ENCODE peak calls at places on chromosomes 2 and 18, in nine cellular contexts. R is ascending aorta, P is BJ, B is PC-9, Q is A549, J is AG04449, N is ovary, K is dorsolateral prefrontal cortex, W is lower lobe of right lung. D is an unnamed sample.

GRCh38 chr2:207122914-207123744 is 42.6 kb downstream of the KLF7 start:
- DNase-seq in J (no peak), B (peak), R (no peak), Q (no peak), W (no peak), K (no peak), P (no peak), N (no peak), D (no peak)

GRCh38 chr2:81976998-81977397 is 1672.4 kb upstream of the LRRTM1 start:
- DNase-seq in K (no peak), P (no peak), R (no peak), Q (no peak), B (no peak), J (no peak), N (no peak), W (no peak), D (no peak)

GRCh38 chr2:225468131-225468530 is 68.6 kb downstream of the NYAP2 start:
- DNase-seq in N (no peak), K (no peak), B (no peak), Q (no peak), J (no peak), R (no peak), P (no peak), W (no peak), D (no peak)

GRCh38 chr18:79798346-79798998 is 734 bp downstream of the KCNG2 start:
- DNase-seq in N (no peak), P (no peak), B (no peak), K (no peak), W (no peak), Q (no peak), J (no peak), R (no peak), D (no peak)

GRCh38 chr18:50665519-50665918 is 105.6 kb downstream of the MAPK4 start:
- DNase-seq in W (no peak), K (no peak), B (no peak), P (no peak), R (no peak), Q (no peak), N (no peak), J (no peak), D (peak)

GRCh38 chr18:37852464-37852863 is 286.9 kb upstream of the CELF4 start:
- DNase-seq in P (no peak), K (no peak), B (no peak), W (no peak), Q (no peak), R (no peak), N (no peak), J (no peak), D (no peak)

GRCh38 chr2:37812941-37813730 is 112.0 kb upstream of the RMDN2 start:
- DNase-seq in J (no peak), Q (no peak), R (no peak), P (no peak), K (no peak), N (no peak), B (no peak), W (no peak), D (peak)

GRCh38 chr2:234304945-234305344 is 191.9 kb downstream of the ARL4C start:
- DNase-seq in K (no peak), R (no peak), J (no peak), N (no peak), Q (peak), W (no peak), B (peak), P (no peak), D (peak)

GRCh38 chr2:26675651-26676255 is 16.8 kb upstream of the KCNK3 start:
- DNase-seq in W (no peak), B (no peak), R (no peak), P (no peak), Q (no peak), K (peak), N (no peak), J (no peak), D (no peak)

GRCh38 chr2:64649013-64649484 is 4.7 kb downstream of the SERTAD2 start:
- DNase-seq in K (no peak), Q (no peak), B (no peak), J (no peak), W (no peak), R (no peak), N (no peak), P (no peak), D (no peak)
- H3K4me3 ChIP-seq in K (no peak), Q (no peak), B (peak), J (no peak), W (no peak), R (no peak), N (no peak), P (no peak), D (no peak)

GRCh38 chr18:43080671-43081070 is 34.8 kb downstream of the RIT2 start:
- DNase-seq in B (no peak), N (no peak), J (no peak), W (no peak), Q (no peak), P (no peak), K (no peak), R (no peak), D (no peak)
- H3K4me3 ChIP-seq in B (no peak), N (no peak), J (no peak), W (no peak), Q (no peak), P (no peak), K (no peak), R (no peak), D (no peak)

GRCh38 chr2:122929347-122929746 is 1095.7 kb upstream of the CNTNAP5 start:
- DNase-seq in W (no peak), P (no peak), Q (no peak), R (no peak), N (no peak), B (no peak), J (no peak), K (no peak), D (no peak)

GRCh38 chr2:122927710-122928249 is 1097.3 kb upstream of the CNTNAP5 start:
- DNase-seq in W (no peak), P (no peak), Q (no peak), K (no peak), N (no peak), R (no peak), J (no peak), B (no peak), D (no peak)

GRCh38 chr2:122927217-122927616 is 1097.9 kb upstream of the CNTNAP5 start:
- DNase-seq in K (no peak), P (no peak), J (no peak), N (no peak), B (no peak), W (no peak), Q (no peak), R (no peak), D (no peak)
- H3K4me3 ChIP-seq in K (no peak), P (no peak), J (no peak), N (no peak), B (no peak), W (no peak), Q (no peak), R (no peak), D (no peak)

GRCh38 chr18:814300-815084 is 2.5 kb upstream of the YES1 start:
- DNase-seq in N (no peak), R (no peak), Q (no peak), K (no peak), B (no peak), P (no peak), J (no peak), W (no peak), D (no peak)

GRCh38 chr18:815353-815752 is 3.3 kb upstream of the YES1 start:
- DNase-seq in R (no peak), B (no peak), N (no peak), Q (no peak), P (no peak), K (no peak), W (no peak), J (no peak), D (no peak)

GRCh38 chr18:812123-812672 is at the start of gene YES1:
- DNase-seq in R (peak), J (no peak), K (no peak), N (peak), Q (peak), B (peak), W (peak), P (no peak), D (peak)

GRCh38 chr18:812673-813404 is 797 bp upstream of the YES1 start:
- DNase-seq in W (peak), N (peak), Q (peak), R (peak), P (peak), K (no peak), B (peak), J (no peak), D (peak)

GRCh38 chr18:813405-814071 is 1.5 kb upstream of the YES1 start:
- DNase-seq in N (no peak), P (no peak), B (no peak), W (no peak), K (no peak), R (no peak), J (no peak), Q (no peak), D (no peak)
- H3K4me3 ChIP-seq in N (no peak), P (no peak), B (peak), W (peak), K (no peak), R (peak), J (no peak), Q (peak), D (peak)

GRCh38 chr18:48727685-48728084 is 188.9 kb downstream of the CTIF start:
- DNase-seq in N (no peak), Q (no peak), J (no peak), P (peak), R (no peak), B (no peak), W (no peak), K (no peak), D (no peak)
- H3K4me3 ChIP-seq in N (no peak), Q (no peak), J (no peak), P (no peak), R (no peak), B (no peak), W (no peak), K (no peak), D (no peak)

GRCh38 chr2:176639016-176639343 is 369.7 kb downstream of the MTX2 start:
- DNase-seq in N (no peak), Q (no peak), K (no peak), B (no peak), J (no peak), W (no peak), P (no peak), R (no peak), D (no peak)

GRCh38 chr2:176636376-176636775 is 367.1 kb downstream of the MTX2 start:
- DNase-seq in P (no peak), R (no peak), W (no peak), K (no peak), N (no peak), B (no peak), Q (no peak), J (no peak), D (no peak)

GRCh38 chr2:176637497-176638166 is 368.4 kb downstream of the MTX2 start:
- DNase-seq in B (no peak), N (peak), J (no peak), K (no peak), R (no peak), Q (peak), P (no peak), W (peak), D (peak)

GRCh38 chr2:176638167-176639015 is 369.1 kb downstream of the MTX2 start:
- DNase-seq in R (no peak), K (peak), N (peak), Q (peak), W (peak), B (peak), J (no peak), P (no peak), D (peak)

DNA sequence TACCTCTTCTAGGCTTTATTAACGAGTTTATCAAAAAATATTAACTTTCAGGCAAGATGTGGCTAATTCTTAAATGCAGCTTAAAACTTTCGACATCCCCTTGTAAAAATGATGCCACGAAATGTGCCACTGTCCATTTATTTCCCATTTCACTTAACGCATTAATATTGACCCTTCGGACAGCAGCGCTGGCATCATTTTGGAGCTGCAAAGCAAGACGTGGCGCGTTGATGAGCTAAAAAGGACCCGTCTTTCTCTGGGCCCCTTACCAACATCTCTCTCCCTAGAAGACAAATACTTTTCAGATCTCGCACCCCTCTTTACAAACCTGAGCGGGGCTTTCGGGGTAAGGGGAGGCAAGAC is 367.9 kb downstream of the MTX2 start:
- DNase-seq in N (no peak), J (no peak), B (no peak), K (no peak), R (no peak), P (no peak), W (no peak), Q (no peak), D (no peak)
- H3K4me3 ChIP-seq in N (peak), J (peak), B (no peak), K (peak), R (peak), P (peak), W (peak), Q (peak), D (peak)

GRCh38 chr2:191265311-191266170 is 20.3 kb downstream of the MYO1B start:
- DNase-seq in K (no peak), J (peak), Q (no peak), R (no peak), N (peak), W (no peak), P (peak), B (no peak), D (no peak)
- H3K4me3 ChIP-seq in K (no peak), J (peak), Q (no peak), R (no peak), N (no peak), W (no peak), P (peak), B (no peak), D (no peak)

GRCh38 chr2:70069049-70069448 is 18.2 kb upstream of the PCBP1 start:
- DNase-seq in B (no peak), P (no peak), W (no peak), N (no peak), K (no peak), Q (no peak), J (no peak), R (no peak), D (no peak)
- H3K4me3 ChIP-seq in B (no peak), P (no peak), W (no peak), N (no peak), K (no peak), Q (no peak), J (no peak), R (no peak), D (no peak)

GRCh38 chr2:241863021-241863954 is 4.6 kb upstream of the PDCD1 start:
- DNase-seq in P (no peak), R (no peak), B (no peak), K (no peak), W (no peak), J (no peak), N (peak), Q (no peak), D (no peak)
- H3K4me3 ChIP-seq in P (no peak), R (no peak), B (no peak), K (no peak), W (peak), J (no peak), N (no peak), Q (no peak), D (no peak)

D was measured in lower leg skin.